ENCODE peak calls at places on chromosomes 1 and 21, in six cellular contexts. X, M, E, J, D and C are unnamed samples.
A peak's percentile ranks its signal among the peaks of the same experiment; 100 is the strongest.

GRCh38 chr1:85850238-85850637 is 142.0 kb upstream of the ZNHIT6 start:
- DNase-seq in E (no peak), J (no peak), M (no peak), X (peak; percentile 95), D (peak; percentile 47), C (peak; percentile 92)

GRCh38 chr21:17900281-17900989 is 81.3 kb upstream of the C21orf91 start:
- DNase-seq in D (peak; percentile 7), X (no peak), J (peak; percentile 48), M (no peak), E (peak; percentile 68), C (no peak)

GRCh38 chr1:55337801-55338447 is 122.8 kb upstream of the USP24 start:
- DNase-seq in D (peak; percentile 71), J (no peak), M (peak; percentile 18), E (peak; percentile 61), X (peak; percentile 79), C (peak; percentile 72)

GRCh38 chr1:10538608-10539355 is 64.0 kb downstream of the PEX14 start:
- DNase-seq in M (no peak), D (no peak), E (no peak), J (no peak), X (peak; percentile 28), C (peak; percentile 34)

GRCh38 chr1:9687876-9688582 is 36.5 kb downstream of the PIK3CD start:
- DNase-seq in J (peak; percentile 75), E (peak; percentile 52), X (peak; percentile 21), D (peak; percentile 30), M (peak; percentile 29), C (peak; percentile 55)

GRCh38 chr1:70168283-70168682 is 37.1 kb downstream of the LRRC40 start:
- DNase-seq in M (no peak), J (no peak), X (no peak), E (no peak), D (no peak), C (no peak)

GRCh38 chr1:30684881-30685795 is 38.2 kb downstream of the MATN1 start:
- DNase-seq in X (no peak), M (peak; percentile 94), E (peak; percentile 100), J (peak; percentile 97), D (peak; percentile 19), C (no peak)

GRCh38 chr1:58045094-58045493 is 501.4 kb downstream of the OMA1 start:
- DNase-seq in D (no peak), J (no peak), X (no peak), M (no peak), E (peak; percentile 38), C (no peak)

GRCh38 chr1:116164056-116164889 is 53.1 kb downstream of the MAB21L3 start:
- DNase-seq in M (no peak), X (no peak), J (no peak), D (no peak), E (no peak), C (peak; percentile 8)

GRCh38 chr1:240030236-240030635 is 61.4 kb upstream of the FMN2 start:
- DNase-seq in D (no peak), X (peak; percentile 50), J (no peak), M (no peak), E (no peak), C (no peak)

GRCh38 chr1:209207701-209208286 is 375.7 kb upstream of the CAMK1G start:
- DNase-seq in J (peak; percentile 82), X (peak; percentile 45), D (peak; percentile 61), E (peak; percentile 84), M (peak; percentile 69), C (peak; percentile 70)

GRCh38 chr1:154306151-154306550 is 14.7 kb upstream of the AQP10 start:
- DNase-seq in M (no peak), J (no peak), D (no peak), X (peak; percentile 31), E (no peak), C (peak; percentile 2)

GRCh38 chr1:106921186-106921585 is 135.3 kb upstream of the PRMT6 start:
- DNase-seq in J (no peak), X (peak; percentile 38), D (no peak), E (no peak), M (no peak), C (no peak)

GRCh38 chr21:45889115-45889708 is 92.4 kb upstream of the COL6A1 start:
- DNase-seq in X (no peak), J (no peak), D (no peak), E (no peak), M (no peak), C (no peak)

GRCh38 chr1:248848596-248848995 is 10.3 kb downstream of the ZNF692 start:
- DNase-seq in E (no peak), M (no peak), D (no peak), J (no peak), X (no peak), C (no peak)

GRCh38 chr1:162548170-162548569 is 13.4 kb upstream of the UAP1 start:
- DNase-seq in E (no peak), J (no peak), D (no peak), M (no peak), X (peak; percentile 54), C (no peak)

GRCh38 chr1:52239708-52240001 is 97.8 kb downstream of the ZFYVE9 start:
- DNase-seq in J (no peak), M (no peak), E (no peak), D (no peak), X (no peak), C (no peak)

GRCh38 chr1:171472183-171472647 is 13.1 kb upstream of the PRRC2C start:
- DNase-seq in D (no peak), J (no peak), X (no peak), E (no peak), M (no peak), C (no peak)

GRCh38 chr1:150235436-150235851 is 468 bp downstream of the ANP32E start:
- DNase-seq in D (peak; percentile 41), X (no peak), J (no peak), M (no peak), E (no peak), C (no peak)

GRCh38 chr1:87129038-87129437 is 199.6 kb upstream of the LMO4 start:
- DNase-seq in J (no peak), X (no peak), E (no peak), D (peak; percentile 33), M (no peak), C (no peak)

GRCh38 chr1:197841158-197841557 is 61.3 kb upstream of the C1orf53 start:
- DNase-seq in E (peak; percentile 33), M (no peak), X (no peak), D (no peak), J (no peak), C (no peak)

DNA sequence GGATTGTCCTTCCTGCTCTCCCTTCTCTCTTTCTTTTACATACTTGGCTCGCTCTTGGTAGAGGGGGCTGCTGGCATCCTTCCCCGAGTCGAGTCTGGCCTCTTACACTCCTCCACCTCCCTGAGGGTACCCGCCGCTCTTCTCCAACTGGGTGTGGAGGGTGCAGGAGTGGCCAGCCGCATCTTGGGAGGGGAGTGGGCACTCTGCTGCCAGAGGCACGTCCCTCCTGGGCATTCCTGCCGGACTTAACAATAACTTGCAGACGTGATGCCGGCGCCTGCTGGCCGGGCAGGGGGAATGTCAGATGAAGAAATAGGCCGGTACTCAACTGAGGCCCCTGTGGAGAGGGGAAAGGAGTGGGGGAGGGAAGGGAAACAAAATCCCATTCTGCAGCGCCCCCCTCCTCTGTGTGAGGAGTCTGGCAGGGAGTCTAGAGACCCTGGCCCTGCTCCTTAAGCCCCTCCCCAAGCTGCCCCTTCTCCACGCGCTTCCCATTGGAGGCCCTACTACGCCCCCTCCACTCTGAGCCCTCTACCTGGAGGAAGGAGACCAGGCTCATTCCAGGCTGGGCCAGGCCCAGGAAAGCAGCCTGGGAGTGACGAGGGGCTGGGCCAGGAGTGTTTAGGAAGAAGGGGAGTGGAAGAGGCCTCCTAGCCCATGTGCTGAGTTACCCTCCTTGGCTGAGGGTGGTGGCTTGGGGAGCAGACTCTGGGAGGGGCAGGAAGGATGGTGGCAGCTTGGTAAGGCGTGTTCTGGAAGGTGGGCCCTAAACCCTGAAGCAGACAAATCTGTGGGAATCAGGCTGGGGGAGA is 1.8 kb downstream of the ATP2B4 start:
- DNase-seq in M (peak; percentile 73), D (peak; percentile 45), J (peak; percentile 80), E (peak; percentile 94), X (peak; percentile 56), C (peak; percentile 75)
- H3K23ac ChIP-seq in M (peak overlapping the region; percentile 71), D (no peak overlapping the region), J (no peak overlapping the region), E (no peak overlapping the region), X (peak overlapping the region; percentile 96), C (peak overlapping the region; percentile 77)

GRCh38 chr1:205681364-205681763 is 1.1 kb upstream of the SLC45A3 start:
- DNase-seq in X (no peak), E (no peak), D (peak; percentile 27), M (no peak), J (no peak), C (no peak)

GRCh38 chr1:205677152-205677551 is 3.2 kb downstream of the SLC45A3 start:
- DNase-seq in X (no peak), E (no peak), M (no peak), D (no peak), J (no peak), C (no peak)

GRCh38 chr1:205676597-205676996 is 3.7 kb downstream of the SLC45A3 start:
- DNase-seq in J (no peak), M (no peak), E (no peak), X (no peak), D (no peak), C (no peak)

GRCh38 chr1:205678286-205679111 is 1.8 kb downstream of the SLC45A3 start:
- DNase-seq in M (no peak), J (no peak), X (peak; percentile 55), D (no peak), E (no peak), C (peak; percentile 71)

GRCh38 chr1:205680073-205680851 is at the start of gene SLC45A3:
- DNase-seq in D (no peak), X (no peak), M (peak; percentile 48), E (peak; percentile 75), J (no peak), C (no peak)
- H3K4ac ChIP-seq in D (no peak within 1 kb of the TSS), X (peak within 1 kb of the TSS; percentile 87), M (no peak within 1 kb of the TSS), E (no peak within 1 kb of the TSS), J (peak within 1 kb of the TSS; percentile 88), C (peak within 1 kb of the TSS; percentile 76)

GRCh38 chr1:220812308-220812707 is 25.6 kb downstream of the MTARC1 start:
- DNase-seq in J (no peak), M (no peak), E (no peak), X (no peak), D (peak; percentile 44), C (no peak)

GRCh38 chr1:220809704-220810103 is 23.0 kb downstream of the MTARC1 start:
- DNase-seq in D (no peak), M (no peak), J (no peak), X (no peak), E (no peak), C (no peak)

GRCh38 chr1:220811695-220812094 is 25.0 kb downstream of the MTARC1 start:
- DNase-seq in M (no peak), E (no peak), J (no peak), X (no peak), D (no peak), C (no peak)

GRCh38 chr1:220810179-220810653 is 23.5 kb downstream of the MTARC1 start:
- DNase-seq in X (peak; percentile 78), J (peak; percentile 84), M (peak; percentile 79), D (peak; percentile 91), E (peak; percentile 86), C (peak; percentile 86)

DNA sequence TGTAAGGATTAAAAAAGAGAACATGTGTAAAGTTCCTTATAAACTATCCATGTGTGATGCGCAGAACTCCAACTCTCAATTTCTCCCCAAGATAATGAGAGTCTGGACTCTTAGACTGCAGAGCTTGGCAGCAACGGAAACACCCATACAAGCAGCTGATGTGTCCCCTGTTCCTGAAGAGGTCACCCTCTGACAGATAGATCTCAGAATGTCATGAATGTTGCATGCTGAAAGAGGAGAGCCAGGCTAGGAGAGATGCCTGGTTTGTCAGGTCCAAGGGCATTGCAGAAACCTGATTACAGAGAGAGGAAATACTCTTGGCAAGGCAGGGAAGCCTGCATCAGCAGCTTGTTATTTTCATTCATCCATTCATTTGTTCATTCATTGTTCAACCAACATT is 24.2 kb downstream of the MTARC1 start:
- DNase-seq in M (no peak), E (no peak), D (no peak), J (no peak), X (no peak), C (peak; percentile 37)
- H3K14ac ChIP-seq in M (no peak overlapping the region), E (no peak overlapping the region), D (no peak overlapping the region), J (no peak overlapping the region), X (no peak overlapping the region), C (no peak overlapping the region)

GRCh38 chr1:14997646-14998276 is 155.8 kb upstream of the TMEM51 start:
- DNase-seq in X (peak; percentile 41), J (no peak), D (no peak), E (no peak), M (no peak), C (peak; percentile 41)
- H3K23ac ChIP-seq in X (peak overlapping the region; percentile 52), J (no peak overlapping the region), D (no peak overlapping the region), E (no peak overlapping the region), M (no peak overlapping the region), C (peak overlapping the region; percentile 32)